ENCODE peak calls at places on chromosomes 1 and 21, in seven cellular contexts. T is sigmoid colon, I is breast epithelium, M is ovary, J is K562, P is prostate gland, N is heart left ventricle. H is an unnamed sample.

GRCh38 chr1:37999434-38000232 is 5.7 kb downstream of the FHL3 start:
- DNase-seq in N (peak; percentile 78), I (no peak), T (peak; percentile 80), J (peak; percentile 96), M (peak; percentile 69), P (no peak), H (peak; percentile 33)

GRCh38 chr1:222387020-222387816 is 160.7 kb downstream of the HHIPL2 start:
- DNase-seq in J (peak; percentile 65), M (no peak), P (no peak), N (no peak), T (no peak), I (no peak), H (no peak)

GRCh38 chr1:31885851-31886250 is 52.3 kb downstream of the PTP4A2 start:
- DNase-seq in T (no peak), N (no peak), P (no peak), M (no peak), I (no peak), J (no peak), H (no peak)

GRCh38 chr1:94553323-94553730 is 11.8 kb upstream of the F3 start:
- DNase-seq in P (peak; percentile 44), I (no peak), M (peak; percentile 41), J (no peak), N (no peak), T (no peak), H (no peak)

GRCh38 chr1:83942914-83943313 is 56.0 kb downstream of the TTLL7 start:
- DNase-seq in M (no peak), I (no peak), P (no peak), T (no peak), N (no peak), J (no peak), H (no peak)

GRCh38 chr1:207822124-207822601 is 70.3 kb downstream of the CD46 start:
- DNase-seq in J (no peak), N (peak; percentile 18), T (peak; percentile 61), I (no peak), M (peak; percentile 38), P (no peak), H (no peak)

GRCh38 chr1:116064616-116065015 is 46.6 kb upstream of the MAB21L3 start:
- DNase-seq in N (no peak), M (no peak), I (no peak), T (no peak), P (no peak), J (no peak), H (peak; percentile 22)

GRCh38 chr1:41493626-41494350 is 9.3 kb upstream of the EDN2 start:
- DNase-seq in M (peak; percentile 32), J (peak; percentile 47), N (no peak), I (no peak), P (no peak), T (no peak), H (peak; percentile 36)

GRCh38 chr1:189141056-189141455 is 1336.6 kb downstream of the BRINP3 start:
- DNase-seq in T (no peak), M (no peak), P (no peak), J (no peak), I (no peak), N (no peak), H (no peak)

GRCh38 chr1:84506002-84506728 is at the start of the genes GNG5 and SPATA1:
- DNase-seq in P (peak; percentile 98), N (peak; percentile 99), M (peak; percentile 98), I (peak; percentile 97), J (peak; percentile 98), T (peak; percentile 99), H (peak; percentile 98)

GRCh38 chr1:41872074-41872473 is 46.6 kb downstream of the HIVEP3 start:
- DNase-seq in J (no peak), T (no peak), M (no peak), P (no peak), N (no peak), I (no peak), H (no peak)

GRCh38 chr21:42558846-42559245 is 45.2 kb downstream of the SLC37A1 start:
- DNase-seq in M (no peak), N (no peak), P (no peak), I (peak; percentile 37), T (peak; percentile 40), J (no peak), H (no peak)

GRCh38 chr21:41236361-41236973 is 68.5 kb downstream of the BACE2 start:
- DNase-seq in I (no peak), J (no peak), N (no peak), P (no peak), M (no peak), T (no peak), H (no peak)

GRCh38 chr1:12595839-12596821 is 21.9 kb downstream of the DHRS3 start:
- DNase-seq in I (peak; percentile 91), J (no peak), M (peak; percentile 85), T (peak; percentile 97), N (peak; percentile 82), P (peak; percentile 94), H (peak; percentile 60)
- TF ChIP-seq POLR2A in I (no peak), J (no peak), M (no peak), T (peak; percentile 7), N (no peak), P (peak; percentile 68), H (no peak)

GRCh38 chr1:156742801-156743200 is 1.9 kb upstream of the MRPL24 start:
- DNase-seq in I (no peak), P (no peak), N (no peak), M (no peak), J (no peak), T (no peak), H (no peak)

GRCh38 chr1:156741613-156741983 is 710 bp upstream of the MRPL24 start:
- DNase-seq in J (peak; percentile 40), T (no peak), P (no peak), N (no peak), I (no peak), M (no peak), H (no peak)

GRCh38 chr1:156742017-156742416 is 1.1 kb upstream of the MRPL24 start:
- DNase-seq in J (no peak), N (no peak), P (no peak), M (no peak), I (no peak), T (no peak), H (no peak)

GRCh38 chr1:156740307-156740678 is 595 bp downstream of the MRPL24 start:
- DNase-seq in M (no peak), T (no peak), P (no peak), J (no peak), N (no peak), I (no peak), H (no peak)

DNA sequence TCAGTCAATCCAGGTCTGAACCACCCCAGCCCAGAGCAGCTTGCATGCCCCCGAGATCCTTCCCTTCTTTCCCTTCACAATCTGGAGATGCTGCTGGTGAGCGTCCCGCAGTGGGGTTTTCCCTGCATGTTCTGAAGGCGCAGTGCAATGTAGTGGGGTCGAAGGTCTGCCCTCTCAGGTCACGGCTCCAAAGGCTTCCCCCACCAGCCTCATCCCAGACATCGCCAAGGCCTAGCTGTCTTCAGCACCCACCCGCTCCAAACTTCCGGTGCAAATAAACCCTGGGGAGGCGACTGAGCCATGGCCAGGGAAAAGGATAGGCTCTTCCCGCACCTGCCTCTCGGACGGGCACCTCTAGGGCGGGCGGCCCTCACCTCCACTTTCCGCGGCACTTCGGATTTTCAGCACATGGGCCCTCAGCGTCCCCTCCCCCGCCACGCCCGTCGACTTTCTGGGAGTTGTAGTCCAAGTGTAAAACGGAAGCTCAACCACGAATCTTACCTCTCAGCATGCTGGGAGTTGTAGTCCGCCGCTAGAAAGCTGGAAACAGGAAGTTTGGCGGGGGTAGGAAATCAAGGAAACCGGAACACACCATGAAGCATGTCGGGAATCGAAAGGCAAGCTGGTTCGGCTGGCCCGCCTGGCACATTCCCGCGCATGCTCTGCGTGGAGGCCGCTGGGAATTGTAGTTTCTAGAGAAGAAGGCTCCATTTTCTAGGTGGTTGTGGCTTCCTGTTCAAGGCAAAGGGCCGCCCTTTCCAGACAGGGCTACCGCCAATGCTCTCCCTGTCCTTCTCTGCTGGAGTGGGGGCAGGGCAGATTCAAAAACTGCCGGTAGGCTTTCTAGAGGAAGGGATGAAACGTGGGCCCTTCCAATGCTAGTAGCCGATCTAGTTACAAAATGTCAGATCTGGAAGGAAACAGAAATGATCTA is at the start of gene MRPL24:
- DNase-seq in M (peak; percentile 97), J (peak; percentile 99), N (peak; percentile 98), T (peak; percentile 99), P (peak; percentile 99), I (peak; percentile 97), H (peak; percentile 99)
- TF ChIP-seq POLR2A in M (peak; percentile 35), J (peak; percentile 81), N (no peak), T (no peak), P (no peak), I (no peak), H (peak; percentile 65)

GRCh38 chr1:111218947-111219346 is 8.6 kb upstream of the CHI3L2 start:
- DNase-seq in T (no peak), I (no peak), P (no peak), M (no peak), N (no peak), J (no peak), H (no peak)

GRCh38 chr1:111219466-111220286 is 7.8 kb upstream of the CHI3L2 start:
- DNase-seq in P (no peak), I (no peak), M (no peak), J (no peak), N (no peak), T (no peak), H (no peak)

GRCh38 chr1:111221276-111221632 is 6.3 kb upstream of the CHI3L2 start:
- DNase-seq in P (no peak), J (no peak), I (no peak), T (no peak), N (no peak), M (no peak), H (no peak)

GRCh38 chr1:111221633-111222286 is 5.8 kb upstream of the CHI3L2 start:
- DNase-seq in I (no peak), P (no peak), J (peak; percentile 16), M (no peak), T (no peak), N (no peak), H (no peak)

GRCh38 chr1:111220302-111220890 is 7.1 kb upstream of the CHI3L2 start:
- DNase-seq in P (no peak), N (no peak), I (no peak), J (no peak), M (no peak), T (no peak), H (no peak)
- TF ChIP-seq POLR2A in P (no peak), N (no peak), I (no peak), J (no peak), M (no peak), T (no peak), H (no peak)

GRCh38 chr1:20787100-20787774 is at the start of gene HP1BP3:
- DNase-seq in I (peak; percentile 63), T (peak; percentile 87), J (peak; percentile 87), N (peak; percentile 86), M (peak; percentile 88), P (peak; percentile 69), H (peak; percentile 91)
- TF ChIP-seq POLR2A in I (no peak), T (no peak), J (peak; percentile 85), N (no peak), M (peak; percentile 67), P (peak; percentile 33), H (peak; percentile 65)